ENCODE peak calls at places on chromosomes 7 and 10, in ten cellular contexts. C is skeletal muscle cell, G is bronchial epithelial cell, F is heart right ventricle, W is RKO, S is NCI-H345, D is Caki2, L is astrocyte of the spinal cord, M is IMR-90, V is SK-N-SH. X is an unnamed sample.

GRCh38 chr7:115561341-115562110 is 469.0 kb downstream of the TFEC start:
- DNase-seq in C (peak), G (peak), F (no peak), W (peak), S (no peak), D (no peak), L (peak), M (peak), V (no peak), X (peak)

GRCh38 chr7:132865766-132866531 is 215.9 kb downstream of the CHCHD3 start:
- DNase-seq in C (peak), G (peak), F (no peak), W (no peak), S (no peak), D (no peak), L (peak), M (peak), V (no peak), X (peak)

GRCh38 chr10:109592391-109592790 is 330.9 kb downstream of the XPNPEP1 start:
- DNase-seq in C (no peak), G (no peak), F (no peak), W (no peak), S (no peak), D (no peak), L (no peak), M (no peak), V (no peak), X (no peak)

GRCh38 chr7:150955519-150956394 is 22.4 kb downstream of the KCNH2 start:
- DNase-seq in C (no peak), G (no peak), F (peak), W (no peak), S (no peak), D (no peak), L (no peak), M (peak), V (peak), X (no peak)

GRCh38 chr7:50315193-50315592 is 10.7 kb downstream of the IKZF1 start:
- DNase-seq in C (no peak), G (no peak), F (no peak), W (no peak), S (no peak), D (no peak), L (no peak), M (no peak), V (no peak), X (no peak)

GRCh38 chr10:11993834-11994468 is 48.7 kb downstream of the UPF2 start:
- DNase-seq in C (no peak), G (no peak), F (no peak), W (no peak), S (no peak), D (no peak), L (no peak), M (no peak), V (no peak), X (no peak)

GRCh38 chr7:479115-479947 is 40.3 kb downstream of the PDGFA start:
- DNase-seq in C (no peak), G (no peak), F (no peak), W (peak), S (no peak), D (no peak), L (no peak), M (peak), V (no peak), X (no peak)

GRCh38 chr10:77333610-77334340 is 303.8 kb downstream of the KCNMA1 start:
- DNase-seq in C (no peak), G (peak), F (no peak), W (no peak), S (peak), D (peak), L (no peak), M (peak), V (no peak), X (peak)

GRCh38 chr10:119667562-119668328 is 16.6 kb downstream of the BAG3 start:
- DNase-seq in C (peak), G (peak), F (peak), W (peak), S (peak), D (peak), L (peak), M (peak), V (peak), X (peak)